ENCODE peak calls at places on chromosome 22, in seven cellular contexts. One of them, this sample, is unnamed.

GRCh38 chr22:44888491-44888941 is 121.3 kb downstream of the PHF21B start:
- DNase-seq in ovary: no peak
- DNase-seq in upper lobe of right lung: peak
- DNase-seq in HEK293T: no peak
- DNase-seq in NCI-H1436: no peak
- DNase-seq in stimulated activated CD4-positive, alpha-beta T cell treated with anti-CD3 and anti-CD28 coated beads, Interleukin-4, amount 100 ng/mL, for 4 hours: no peak
- DNase-seq in IMR-90: no peak
- DNase-seq in this sample: no peak

GRCh38 chr22:43128928-43129424 is 14.2 kb downstream of the MCAT start:
- DNase-seq in HEK293T: no peak
- DNase-seq in ovary: no peak
- DNase-seq in stimulated activated CD4-positive, alpha-beta T cell treated with anti-CD3 and anti-CD28 coated beads, Interleukin-4, amount 100 ng/mL, for 4 hours: no peak
- DNase-seq in IMR-90: no peak
- DNase-seq in upper lobe of right lung: no peak
- DNase-seq in NCI-H1436: peak
- DNase-seq in this sample: no peak

GRCh38 chr22:23888615-23889401 is 5.4 kb upstream of the MIF start:
- DNase-seq in NCI-H1436: no peak
- DNase-seq in ovary: no peak
- DNase-seq in upper lobe of right lung: no peak
- DNase-seq in stimulated activated CD4-positive, alpha-beta T cell treated with anti-CD3 and anti-CD28 coated beads, Interleukin-4, amount 100 ng/mL, for 4 hours: no peak
- DNase-seq in HEK293T: peak
- DNase-seq in IMR-90: peak
- DNase-seq in this sample: no peak

GRCh38 chr22:46078241-46079092 is 71.9 kb upstream of the PPARA start:
- DNase-seq in stimulated activated CD4-positive, alpha-beta T cell treated with anti-CD3 and anti-CD28 coated beads, Interleukin-4, amount 100 ng/mL, for 4 hours: no peak
- DNase-seq in NCI-H1436: peak
- DNase-seq in HEK293T: no peak
- DNase-seq in IMR-90: no peak
- DNase-seq in upper lobe of right lung: peak
- DNase-seq in ovary: peak
- DNase-seq in this sample: no peak

GRCh38 chr22:32904044-32904443 is 102.5 kb downstream of the TIMP3 start:
- DNase-seq in HEK293T: peak
- DNase-seq in ovary: no peak
- DNase-seq in upper lobe of right lung: no peak
- DNase-seq in IMR-90: peak
- DNase-seq in stimulated activated CD4-positive, alpha-beta T cell treated with anti-CD3 and anti-CD28 coated beads, Interleukin-4, amount 100 ng/mL, for 4 hours: no peak
- DNase-seq in NCI-H1436: no peak
- DNase-seq in this sample: peak

GRCh38 chr22:27474711-27475547 is 326.6 kb downstream of the MN1 start:
- DNase-seq in NCI-H1436: no peak
- DNase-seq in IMR-90: peak
- DNase-seq in HEK293T: no peak
- DNase-seq in upper lobe of right lung: no peak
- DNase-seq in ovary: peak
- DNase-seq in stimulated activated CD4-positive, alpha-beta T cell treated with anti-CD3 and anti-CD28 coated beads, Interleukin-4, amount 100 ng/mL, for 4 hours: no peak
- DNase-seq in this sample: no peak

GRCh38 chr22:41369089-41369745 is 12.5 kb upstream of the TEF start:
- DNase-seq in stimulated activated CD4-positive, alpha-beta T cell treated with anti-CD3 and anti-CD28 coated beads, Interleukin-4, amount 100 ng/mL, for 4 hours: no peak
- DNase-seq in HEK293T: no peak
- DNase-seq in upper lobe of right lung: no peak
- DNase-seq in IMR-90: no peak
- DNase-seq in NCI-H1436: peak
- DNase-seq in ovary: no peak
- DNase-seq in this sample: peak

GRCh38 chr22:31210830-31211503 is 1.1 kb upstream of the LIMK2 start:
- DNase-seq in IMR-90: no peak
- DNase-seq in upper lobe of right lung: no peak
- DNase-seq in ovary: no peak
- DNase-seq in stimulated activated CD4-positive, alpha-beta T cell treated with anti-CD3 and anti-CD28 coated beads, Interleukin-4, amount 100 ng/mL, for 4 hours: no peak
- DNase-seq in HEK293T: no peak
- DNase-seq in NCI-H1436: no peak
- DNase-seq in this sample: peak

GRCh38 chr22:17264321-17265052 is 45.3 kb upstream of the ADA2 start:
- DNase-seq in HEK293T: no peak
- DNase-seq in upper lobe of right lung: no peak
- DNase-seq in NCI-H1436: no peak
- DNase-seq in IMR-90: peak
- DNase-seq in ovary: peak
- DNase-seq in stimulated activated CD4-positive, alpha-beta T cell treated with anti-CD3 and anti-CD28 coated beads, Interleukin-4, amount 100 ng/mL, for 4 hours: no peak
- DNase-seq in this sample: no peak

GRCh38 chr22:47335958-47336357 is 573.5 kb downstream of the TBC1D22A start:
- DNase-seq in ovary: no peak
- DNase-seq in stimulated activated CD4-positive, alpha-beta T cell treated with anti-CD3 and anti-CD28 coated beads, Interleukin-4, amount 100 ng/mL, for 4 hours: no peak
- DNase-seq in upper lobe of right lung: no peak
- DNase-seq in NCI-H1436: no peak
- DNase-seq in IMR-90: no peak
- DNase-seq in HEK293T: no peak
- DNase-seq in this sample: no peak

GRCh38 chr22:39960791-39961746 is 872 bp downstream of the TMA7B start:
- DNase-seq in IMR-90: peak
- DNase-seq in stimulated activated CD4-positive, alpha-beta T cell treated with anti-CD3 and anti-CD28 coated beads, Interleukin-4, amount 100 ng/mL, for 4 hours: peak
- DNase-seq in upper lobe of right lung: no peak
- DNase-seq in ovary: no peak
- DNase-seq in HEK293T: no peak
- DNase-seq in NCI-H1436: no peak
- DNase-seq in this sample: no peak

GRCh38 chr22:26372890-26373289 is 56.2 kb upstream of the ASPHD2 start:
- DNase-seq in HEK293T: no peak
- DNase-seq in IMR-90: no peak
- DNase-seq in stimulated activated CD4-positive, alpha-beta T cell treated with anti-CD3 and anti-CD28 coated beads, Interleukin-4, amount 100 ng/mL, for 4 hours: no peak
- DNase-seq in NCI-H1436: no peak
- DNase-seq in upper lobe of right lung: no peak
- DNase-seq in ovary: no peak
- DNase-seq in this sample: no peak

GRCh38 chr22:43844560-43845545 is 17.5 kb downstream of the SULT4A1 start:
- DNase-seq in IMR-90: no peak
- DNase-seq in ovary: peak
- DNase-seq in stimulated activated CD4-positive, alpha-beta T cell treated with anti-CD3 and anti-CD28 coated beads, Interleukin-4, amount 100 ng/mL, for 4 hours: no peak
- DNase-seq in NCI-H1436: no peak
- DNase-seq in upper lobe of right lung: no peak
- DNase-seq in HEK293T: no peak
- DNase-seq in this sample: no peak

GRCh38 chr22:43136255-43136654 is 6.9 kb downstream of the MCAT start:
- DNase-seq in stimulated activated CD4-positive, alpha-beta T cell treated with anti-CD3 and anti-CD28 coated beads, Interleukin-4, amount 100 ng/mL, for 4 hours: peak
- DNase-seq in upper lobe of right lung: no peak
- DNase-seq in HEK293T: peak
- DNase-seq in NCI-H1436: no peak
- DNase-seq in ovary: no peak
- DNase-seq in IMR-90: peak
- DNase-seq in this sample: peak

GRCh38 chr22:48902983-48903650 is 924.6 kb downstream of the BRD1 start:
- DNase-seq in stimulated activated CD4-positive, alpha-beta T cell treated with anti-CD3 and anti-CD28 coated beads, Interleukin-4, amount 100 ng/mL, for 4 hours: no peak
- DNase-seq in IMR-90: no peak
- DNase-seq in HEK293T: no peak
- DNase-seq in upper lobe of right lung: peak
- DNase-seq in NCI-H1436: no peak
- DNase-seq in ovary: no peak
- DNase-seq in this sample: no peak

GRCh38 chr22:36617694-36618522 is 85.6 kb downstream of the CACNG2 start:
- DNase-seq in ovary: no peak
- DNase-seq in HEK293T: no peak
- DNase-seq in NCI-H1436: no peak
- DNase-seq in IMR-90: no peak
- DNase-seq in upper lobe of right lung: no peak
- DNase-seq in stimulated activated CD4-positive, alpha-beta T cell treated with anti-CD3 and anti-CD28 coated beads, Interleukin-4, amount 100 ng/mL, for 4 hours: no peak
- DNase-seq in this sample: no peak

GRCh38 chr22:19820880-19821522 is 33.7 kb downstream of the GNB1L start:
- DNase-seq in ovary: no peak
- DNase-seq in stimulated activated CD4-positive, alpha-beta T cell treated with anti-CD3 and anti-CD28 coated beads, Interleukin-4, amount 100 ng/mL, for 4 hours: no peak
- DNase-seq in HEK293T: no peak
- DNase-seq in NCI-H1436: no peak
- DNase-seq in upper lobe of right lung: peak
- DNase-seq in IMR-90: no peak
- DNase-seq in this sample: peak

GRCh38 chr22:36552300-36552699 is 23.3 kb upstream of the EIF3D start:
- DNase-seq in stimulated activated CD4-positive, alpha-beta T cell treated with anti-CD3 and anti-CD28 coated beads, Interleukin-4, amount 100 ng/mL, for 4 hours: no peak
- DNase-seq in upper lobe of right lung: no peak
- DNase-seq in HEK293T: no peak
- DNase-seq in NCI-H1436: no peak
- DNase-seq in ovary: no peak
- DNase-seq in IMR-90: no peak
- DNase-seq in this sample: no peak

GRCh38 chr22:37848587-37849088 is 581 bp upstream of the EIF3L start:
- DNase-seq in IMR-90: peak
- DNase-seq in ovary: no peak
- DNase-seq in stimulated activated CD4-positive, alpha-beta T cell treated with anti-CD3 and anti-CD28 coated beads, Interleukin-4, amount 100 ng/mL, for 4 hours: no peak
- DNase-seq in upper lobe of right lung: no peak
- DNase-seq in HEK293T: peak
- DNase-seq in NCI-H1436: peak
- DNase-seq in this sample: no peak

GRCh38 chr22:38824587-38824986 is 19.2 kb downstream of the NPTXR start:
- DNase-seq in upper lobe of right lung: no peak
- DNase-seq in HEK293T: peak
- DNase-seq in NCI-H1436: no peak
- DNase-seq in IMR-90: peak
- DNase-seq in ovary: peak
- DNase-seq in stimulated activated CD4-positive, alpha-beta T cell treated with anti-CD3 and anti-CD28 coated beads, Interleukin-4, amount 100 ng/mL, for 4 hours: peak
- DNase-seq in this sample: no peak